ENCODE peak calls at places on chromosomes 13 and 19, in eight cellular contexts. X, D, V, C, U, G, L and Z are unnamed samples.

GRCh38 chr13:48304132-48304876 is 753 bp downstream of the RB1 start:
- DNase-seq in C (no peak), U (no peak), V (peak), D (peak), X (peak), L (peak), G (peak), Z (peak)

GRCh38 chr13:39148513-39148961 is 110.3 kb downstream of the NHLRC3 start:
- DNase-seq in D (peak), U (no peak), C (no peak), L (peak), V (no peak), G (no peak), X (no peak), Z (no peak)

GRCh38 chr13:34751492-34751891 is 190.6 kb upstream of the NBEA start:
- DNase-seq in U (no peak), C (no peak), X (no peak), G (no peak), V (no peak), L (no peak), D (no peak), Z (no peak)

GRCh38 chr13:53201454-53202225 is 173.0 kb downstream of the OLFM4 start:
- DNase-seq in X (peak), V (no peak), L (no peak), C (no peak), U (peak), G (no peak), D (no peak), Z (no peak)

GRCh38 chr19:55273978-55274707 is 5.8 kb downstream of the HSPBP1 start:
- DNase-seq in X (no peak), L (no peak), V (no peak), U (peak), C (no peak), D (no peak), G (no peak), Z (no peak)

GRCh38 chr13:35817642-35818576 is 313.3 kb downstream of the DCLK1 start:
- DNase-seq in X (no peak), C (no peak), L (peak), V (no peak), G (no peak), D (no peak), U (no peak), Z (no peak)

GRCh38 chr19:1265611-1266115 is 3.5 kb upstream of the CIRBP start:
- DNase-seq in G (peak), C (no peak), U (peak), L (peak), D (peak), X (peak), V (peak), Z (no peak)

GRCh38 chr19:43395561-43395960 is 19.1 kb upstream of the TEX101 start:
- DNase-seq in V (no peak), L (no peak), U (no peak), G (no peak), D (no peak), X (no peak), C (no peak), Z (no peak)

GRCh38 chr19:33214621-33215020 is 11.0 kb downstream of the SLC7A10 start:
- DNase-seq in V (no peak), U (no peak), D (peak), X (peak), C (no peak), G (no peak), L (peak), Z (no peak)

GRCh38 chr19:29667941-29668340 is 2.7 kb downstream of the PLEKHF1 start:
- DNase-seq in D (no peak), L (no peak), V (no peak), C (no peak), X (no peak), G (no peak), U (peak), Z (no peak)

GRCh38 chr19:36745870-36746269 is 26.7 kb downstream of the ZNF850 start:
- DNase-seq in L (no peak), C (no peak), U (no peak), V (no peak), D (no peak), X (no peak), G (no peak), Z (no peak)

GRCh38 chr19:41376241-41376997 is at the start of gene TMEM91:
- DNase-seq in L (peak), G (peak), C (no peak), D (peak), V (no peak), X (peak), U (peak), Z (no peak)

GRCh38 chr13:78100481-78100880 is 181.8 kb upstream of the EDNRB start:
- DNase-seq in C (no peak), G (no peak), X (no peak), U (no peak), V (peak), D (no peak), L (peak), Z (no peak)

GRCh38 chr13:71729441-71729840 is 137.6 kb downstream of the DACH1 start:
- DNase-seq in U (no peak), C (no peak), G (no peak), L (no peak), V (no peak), D (no peak), X (no peak), Z (no peak)

GRCh38 chr13:27911499-27911898 is 8.3 kb upstream of the PDX1 start:
- DNase-seq in D (no peak), X (no peak), G (no peak), U (no peak), V (no peak), L (no peak), C (no peak), Z (no peak)

GRCh38 chr13:30129411-30129810 is 177.9 kb downstream of the KATNAL1 start:
- DNase-seq in L (no peak), X (no peak), C (no peak), D (no peak), V (no peak), U (no peak), G (no peak), Z (no peak)

GRCh38 chr19:2719232-2719735 is 1.9 kb downstream of the DIRAS1 start:
- DNase-seq in L (no peak), C (no peak), D (no peak), G (no peak), X (no peak), U (no peak), V (no peak), Z (no peak)

GRCh38 chr13:20312292-20312691 is 80.2 kb upstream of the GJB6 start:
- DNase-seq in D (no peak), L (no peak), V (no peak), X (no peak), G (no peak), U (no peak), C (no peak), Z (no peak)

GRCh38 chr19:3509566-3509989 is 3.5 kb downstream of the FZR1 start:
- DNase-seq in G (no peak), X (no peak), D (peak), U (no peak), L (peak), V (peak), C (no peak), Z (no peak)

GRCh38 chr19:7681336-7682174 is 922 bp downstream of the TRAPPC5 start:
- DNase-seq in D (peak), X (peak), L (peak), C (peak), G (peak), U (peak), V (peak), Z (peak)

GRCh38 chr13:107254392-107254791 is 686.5 kb upstream of the ARGLU1 start:
- DNase-seq in D (no peak), V (no peak), X (no peak), U (no peak), G (no peak), L (no peak), C (no peak), Z (no peak)

GRCh38 chr19:46603195-46603637 is 2.1 kb downstream of the CALM3 start:
- DNase-seq in D (no peak), C (no peak), X (no peak), L (no peak), V (no peak), U (no peak), G (no peak), Z (no peak)

GRCh38 chr13:67230774-67231480 is 791 bp upstream of the PCDH9 start:
- DNase-seq in V (no peak), L (peak), D (peak), U (peak), C (no peak), G (peak), X (peak), Z (peak)

GRCh38 chr19:1112254-1113208 is 8.7 kb downstream of the GPX4 start:
- DNase-seq in G (no peak), L (peak), U (no peak), D (no peak), C (no peak), V (no peak), X (peak), Z (no peak)

GRCh38 chr13:72400859-72401258 is 326.6 kb downstream of the MZT1 start:
- DNase-seq in V (no peak), X (no peak), U (no peak), L (no peak), G (no peak), C (no peak), D (no peak), Z (no peak)

GRCh38 chr19:10088949-10089554 is 2.9 kb downstream of the SHFL start:
- DNase-seq in D (no peak), C (no peak), V (no peak), U (no peak), X (peak), G (no peak), L (no peak), Z (no peak)
- TF ChIP-seq CTCF in D (no peak), C (no peak), V (no peak), U (no peak), X (no peak), G (no peak), L (no peak), Z (no peak)

GRCh38 chr13:26719356-26719945 is 41.1 kb downstream of the GPR12 start:
- DNase-seq in X (no peak), L (no peak), D (no peak), G (no peak), C (no peak), V (peak), U (no peak), Z (no peak)
- TF ChIP-seq CTCF in X (no peak), L (peak), D (peak), G (no peak), C (no peak), V (peak), U (no peak), Z (no peak)

GRCh38 chr13:24670174-24670573 is 10.0 kb upstream of the ATP12A start:
- DNase-seq in D (no peak), U (no peak), X (no peak), L (no peak), C (no peak), V (no peak), G (no peak), Z (no peak)
- TF ChIP-seq CTCF in D (no peak), U (no peak), X (no peak), L (no peak), C (no peak), V (no peak), G (no peak), Z (no peak)

DNA sequence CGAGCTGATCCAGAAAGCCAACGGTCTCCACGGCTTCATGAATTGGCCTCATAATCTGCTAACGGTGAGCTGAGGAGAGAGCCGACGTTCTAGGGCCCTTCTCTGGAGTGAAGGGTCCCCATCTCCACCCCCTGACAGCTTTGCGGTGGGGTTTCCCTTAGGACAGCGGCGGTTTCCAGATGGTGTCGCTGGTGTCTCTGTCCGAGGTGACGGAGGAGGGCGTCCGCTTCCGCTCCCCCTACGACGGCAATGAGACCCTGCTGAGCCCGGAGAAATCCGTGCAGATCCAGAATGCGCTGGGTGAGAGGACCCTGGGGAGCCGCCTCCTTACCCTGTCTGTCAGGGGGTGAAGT is 692 bp downstream of the QTRT1 start:
- DNase-seq in D (no peak), L (no peak), X (no peak), C (no peak), V (no peak), G (no peak), U (no peak), Z (no peak)
- TF ChIP-seq CTCF in D (no peak), L (no peak), X (no peak), C (no peak), V (no peak), G (no peak), U (no peak), Z (no peak)

GRCh38 chr13:46166947-46167610 is 14.9 kb downstream of the LCP1 start:
- DNase-seq in C (no peak), L (no peak), D (no peak), V (no peak), U (no peak), X (no peak), G (no peak), Z (no peak)
- TF ChIP-seq CTCF in C (no peak), L (no peak), D (no peak), V (no peak), U (no peak), X (no peak), G (no peak), Z (no peak)